ENCODE peak calls at places on chromosome 17, in four cellular contexts. Z is Calu3, K is H54, D is mucosa of gallbladder. O is an unnamed sample.

GRCh38 chr17:56319531-56319930 is 166.3 kb downstream of the ANKFN1 start:
- DNase-seq in Z (no peak), K (peak), D (no peak), O (peak)

GRCh38 chr17:62100050-62100449 is 35.0 kb upstream of the MED13 start:
- DNase-seq in Z (no peak), K (no peak), D (no peak), O (no peak)

GRCh38 chr17:1186923-1187771 is 7.4 kb upstream of the ABR start:
- DNase-seq in Z (peak), K (peak), D (peak), O (peak)

GRCh38 chr17:45116434-45117016 is 15.8 kb downstream of the PLCD3 start:
- DNase-seq in Z (no peak), K (no peak), D (no peak), O (no peak)

GRCh38 chr17:33049781-33050414 is 58.3 kb downstream of the SPACA3 start:
- DNase-seq in Z (peak), K (peak), D (peak), O (peak)

GRCh38 chr17:42112552-42113176 is at the start of gene DHX58:
- DNase-seq in Z (peak), K (peak), D (peak), O (peak)

GRCh38 chr17:50961282-50962220 is 95.4 kb upstream of the TOB1 start:
- DNase-seq in Z (no peak), K (no peak), D (no peak), O (no peak)

GRCh38 chr17:71237903-71238538 is 882.8 kb upstream of the SOX9 start:
- DNase-seq in Z (no peak), K (no peak), D (no peak), O (peak)

GRCh38 chr17:55356440-55357328 is 65.0 kb downstream of the MMD start:
- DNase-seq in Z (peak), K (peak), D (peak), O (peak)

GRCh38 chr17:28684963-28685362 is 23.0 kb downstream of the SUPT6H start:
- DNase-seq in Z (no peak), K (no peak), D (peak), O (peak)

GRCh38 chr17:77827461-77827968 is 131.0 kb upstream of the TNRC6C start:
- DNase-seq in Z (no peak), K (no peak), D (no peak), O (no peak)

GRCh38 chr17:77831497-77832179 is 126.9 kb upstream of the TNRC6C start:
- DNase-seq in Z (peak), K (peak), D (no peak), O (no peak)

GRCh38 chr17:410674-411401 is 58.2 kb upstream of the RPH3AL start:
- DNase-seq in Z (peak), K (no peak), D (no peak), O (no peak)

GRCh38 chr17:740240-741055 is 8.1 kb downstream of the TLCD3A start:
- DNase-seq in Z (no peak), K (no peak), D (peak), O (no peak)

GRCh38 chr17:36705651-36706436 is 104.5 kb downstream of the MRM1 start:
- DNase-seq in Z (peak), K (peak), D (peak), O (peak)

GRCh38 chr17:46167826-46168569 is 25.2 kb downstream of the KANSL1 start:
- DNase-seq in Z (no peak), K (no peak), D (no peak), O (no peak)

GRCh38 chr17:8991514-8992285 is 26.2 kb upstream of the PIK3R5 start:
- DNase-seq in Z (peak), K (peak), D (peak), O (peak)